ENCODE peak calls at places on chromosomes 16 and 17, in eight cellular contexts. K, O, B, R, C, X, W and D are unnamed samples.

GRCh38 chr17:4623249-4623648 is 18.2 kb downstream of the ALOX15 start:
- DNase-seq in K (no peak), O (no peak), B (peak), R (no peak), C (no peak), X (no peak), W (no peak), D (no peak)

GRCh38 chr17:75872434-75873351 is 5.7 kb downstream of the TRIM47 start:
- DNase-seq in K (peak), O (no peak), B (peak), R (peak), C (no peak), X (no peak), W (no peak), D (no peak)

GRCh38 chr16:21088143-21088542 is 62.5 kb downstream of the DNAH3 start:
- DNase-seq in K (no peak), O (no peak), B (no peak), R (no peak), C (no peak), X (no peak), W (no peak), D (no peak)

GRCh38 chr16:67661864-67662652 is 1.3 kb downstream of the PARD6A start:
- DNase-seq in K (peak), O (no peak), B (no peak), R (no peak), C (no peak), X (no peak), W (no peak), D (no peak)

GRCh38 chr17:4944554-4945175 is 3.7 kb downstream of the PFN1 start:
- DNase-seq in K (no peak), O (no peak), B (no peak), R (peak), C (no peak), X (no peak), W (no peak), D (no peak)

GRCh38 chr16:12289175-12290063 is 312.9 kb downstream of the SNX29 start:
- DNase-seq in K (no peak), O (peak), B (no peak), R (no peak), C (no peak), X (no peak), W (no peak), D (no peak)

GRCh38 chr17:73760186-73760758 is 116.0 kb upstream of the SDK2 start:
- DNase-seq in K (no peak), O (peak), B (no peak), R (peak), C (peak), X (no peak), W (no peak), D (no peak)

GRCh38 chr17:59365383-59365981 is 34.0 kb downstream of the YPEL2 start:
- DNase-seq in K (no peak), O (peak), B (no peak), R (no peak), C (peak), X (no peak), W (no peak), D (no peak)

DNA sequence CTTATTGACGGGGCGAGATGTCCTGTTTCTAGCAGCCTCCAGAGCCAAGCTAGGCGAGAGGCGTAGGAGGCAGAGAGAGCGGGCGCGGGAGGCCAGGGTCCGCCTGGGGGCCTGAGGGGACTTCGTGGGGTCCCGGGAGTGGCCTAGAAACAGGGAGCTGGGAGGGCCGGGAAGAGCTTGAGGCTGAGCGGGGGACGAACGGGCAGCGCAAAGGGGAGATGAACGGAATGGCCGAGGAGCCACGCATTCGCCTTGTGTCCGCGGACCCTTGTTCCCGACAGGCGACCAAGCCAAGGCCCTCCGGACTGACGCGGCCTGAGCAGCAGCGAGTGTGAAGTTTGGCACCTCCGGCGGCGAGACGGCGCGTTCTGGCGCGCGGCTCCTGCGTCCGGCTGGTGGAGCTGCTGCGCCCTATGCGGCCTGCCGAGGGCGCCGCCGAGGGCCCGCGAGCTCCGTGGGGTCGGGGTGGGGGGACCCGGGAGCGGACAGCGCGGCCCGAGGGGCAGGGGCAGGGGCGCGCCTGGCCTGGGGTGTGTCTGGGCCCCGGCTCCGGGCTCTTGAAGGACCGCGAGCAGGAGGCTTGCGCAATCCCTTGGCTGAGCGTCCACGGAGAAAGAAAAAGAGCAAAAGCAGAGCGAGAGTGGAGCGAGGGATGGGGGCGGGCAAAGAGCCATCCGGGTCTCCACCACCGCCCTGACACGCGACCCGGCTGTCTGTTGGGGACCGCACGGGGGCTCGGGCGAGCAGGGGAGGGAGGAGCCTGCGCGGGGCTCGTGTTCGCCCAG is 1.2 kb upstream of the CBX4 start:
- DNase-seq in K (peak), O (peak), B (peak), R (peak), C (peak), X (no peak), W (no peak), D (no peak)
- TF ChIP-seq CTCF in K (no peak), O (peak), B (no peak), R (peak), C (no peak), X (no peak), W (peak), D (no peak)

GRCh38 chr17:38898291-38898679 is 27.1 kb upstream of the LASP1NB start:
- DNase-seq in K (no peak), O (no peak), B (no peak), R (no peak), C (peak), X (no peak), W (no peak), D (no peak)
- H3K4me3 ChIP-seq in K (no peak), O (no peak), B (no peak), R (no peak), C (peak), X (no peak), W (no peak), D (no peak)

GRCh38 chr16:89700100-89700648 is 1.3 kb downstream of the SPATA2L start:
- DNase-seq in K (peak), O (peak), B (peak), R (peak), C (peak), X (peak), W (peak), D (peak)
- TF ChIP-seq CTCF in K (peak), O (peak), B (peak), R (peak), C (peak), X (peak), W (peak), D (peak)

DNA sequence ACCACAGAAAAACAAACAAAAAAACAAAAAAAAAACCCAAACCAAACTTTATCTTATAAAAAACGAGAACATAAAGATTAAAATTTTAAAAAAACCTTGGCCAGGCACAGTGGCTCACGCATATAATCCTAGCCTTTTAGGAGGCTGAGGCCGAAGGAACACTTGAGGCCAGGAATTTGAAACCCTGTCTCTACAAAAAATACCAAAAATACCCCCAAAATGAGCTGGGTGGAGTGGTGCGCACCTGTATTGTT is 11.5 kb downstream of the SUPT4H1 start:
- DNase-seq in K (no peak), O (no peak), B (no peak), R (no peak), C (no peak), X (no peak), W (no peak), D (no peak)
- H3K4me3 ChIP-seq in K (no peak), O (no peak), B (no peak), R (no peak), C (peak), X (no peak), W (no peak), D (no peak)

GRCh38 chr16:69851491-69852240 is 89.5 kb downstream of the WWP2 start:
- DNase-seq in K (no peak), O (no peak), B (no peak), R (no peak), C (no peak), X (no peak), W (no peak), D (no peak)
- TF ChIP-seq CTCF in K (no peak), O (no peak), B (no peak), R (no peak), C (no peak), X (no peak), W (no peak), D (no peak)

DNA sequence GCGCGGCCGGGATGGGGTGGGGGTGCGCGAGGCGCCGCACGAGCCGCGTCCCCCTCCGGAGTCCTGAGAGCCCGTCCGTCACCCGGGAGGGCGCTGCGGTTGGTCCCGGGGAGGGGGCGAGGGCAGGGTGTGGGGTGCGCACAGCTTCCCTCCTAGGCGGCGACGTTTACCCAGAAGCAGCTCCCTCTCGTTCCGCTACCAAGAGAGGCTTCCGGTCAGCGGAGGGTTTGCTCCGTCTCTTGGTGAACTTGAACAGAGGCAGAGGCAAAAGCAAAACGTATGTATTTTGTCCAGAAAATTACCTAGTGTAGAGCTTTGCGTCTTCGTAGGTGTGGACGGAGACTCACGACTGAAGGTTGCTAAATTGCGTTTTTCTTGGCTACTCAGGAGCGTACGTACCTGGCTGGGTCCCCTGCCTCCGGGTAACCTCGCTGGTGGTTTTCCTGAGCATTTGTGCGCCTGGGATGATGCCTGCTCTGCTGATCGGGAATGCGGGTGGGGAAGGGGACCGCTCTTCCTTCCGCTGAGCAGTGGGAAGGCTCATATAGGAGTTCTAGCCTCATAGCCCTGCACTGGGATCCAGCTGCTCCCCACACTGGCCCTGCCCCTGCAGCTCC is 824 bp downstream of the WSCD1 start:
- DNase-seq in K (no peak), O (peak), B (peak), R (peak), C (no peak), X (no peak), W (no peak), D (no peak)
- H3K4me3 ChIP-seq in K (peak), O (peak), B (peak), R (peak), C (no peak), X (peak), W (peak), D (peak)